ENCODE peak calls at places on chromosome 17, in nine cellular contexts. V is fibroblast of pulmonary artery; K is stimulated activated CD4-positive, alpha-beta T cell treated with anti-CD3 and anti-CD28 coated beads, Interleukin-1b, Interleukin-23, amount 100 ng/mL, for 1 hour; R is HCEC 1CT; G is activated effector memory CD4-positive, alpha-beta T cell treated with anti-CD3 and anti-CD28 coated beads, Interleukin-2, amount 50 U/mL, for 16 hours; W is amygdala; U is ascending aorta; H is NCI-H2029 treated with DMSO at 0.1 percent for 48 hours; L is T47D. E is an unnamed sample.

GRCh38 chr17:67605259-67605912 is 112.3 kb upstream of the NOL11 start:
- DNase-seq in V (peak), K (no peak), R (no peak), G (no peak), W (peak), U (no peak), H (no peak), L (no peak), E (no peak)

GRCh38 chr17:61411114-61411943 is 11.7 kb downstream of the TBX2 start:
- DNase-seq in V (no peak), K (no peak), R (peak), G (peak), W (no peak), U (peak), H (no peak), L (peak), E (peak)

GRCh38 chr17:31487063-31487647 is 95.7 kb downstream of the RAB11FIP4 start:
- DNase-seq in V (no peak), K (no peak), R (no peak), G (no peak), W (no peak), U (no peak), H (no peak), L (no peak), E (no peak)

GRCh38 chr17:28944862-28945741 is 6.2 kb downstream of the PHF12 start:
- DNase-seq in V (peak), K (no peak), R (peak), G (no peak), W (no peak), U (no peak), H (no peak), L (no peak), E (no peak)

GRCh38 chr17:76427457-76428231 is 25.3 kb downstream of the UBE2O start:
- DNase-seq in V (peak), K (no peak), R (peak), G (no peak), W (no peak), U (no peak), H (no peak), L (no peak), E (no peak)

GRCh38 chr17:41530062-41531048 is 2.2 kb upstream of the KRT19 start:
- DNase-seq in V (peak), K (no peak), R (peak), G (no peak), W (no peak), U (no peak), H (no peak), L (peak), E (no peak)

GRCh38 chr17:74512041-74512440 is 19.2 kb downstream of the CD300LB start:
- DNase-seq in V (peak), K (no peak), R (no peak), G (no peak), W (no peak), U (no peak), H (peak), L (no peak), E (no peak)

GRCh38 chr17:74071280-74071679 is 132.2 kb upstream of the RPL38 start:
- DNase-seq in V (no peak), K (no peak), R (no peak), G (no peak), W (no peak), U (no peak), H (no peak), L (no peak), E (no peak)

GRCh38 chr17:82859431-82860403 is 19.9 kb upstream of the ZNF750 start:
- DNase-seq in V (peak), K (no peak), R (peak), G (peak), W (no peak), U (no peak), H (no peak), L (peak), E (no peak)